ENCODE peak calls at places on chromosomes 7 and 10, in eight cellular contexts. D is mucosa of descending colon, E is PC-9, C is fibroblast of lung, Y is ascending aorta, K is foreskin fibroblast, I is fibroblast of the aortic adventitia, Z is colonic mucosa. J is an unnamed sample.

GRCh38 chr7:8057566-8057965 is 89.0 kb downstream of the GLCCI1 start:
- DNase-seq in Z (no peak), Y (no peak), E (no peak), I (no peak), D (no peak), C (no peak), K (no peak), J (no peak)

GRCh38 chr7:74029991-74030415 is 2.0 kb downstream of the ELN start:
- DNase-seq in Y (no peak), E (no peak), D (peak), K (no peak), Z (no peak), I (no peak), C (no peak), J (no peak)

GRCh38 chr7:90595801-90596683 is at the start of gene CDK14:
- DNase-seq in I (peak), Y (peak), E (peak), K (peak), C (peak), Z (peak), D (peak), J (no peak)

GRCh38 chr7:47185839-47186238 is 396.1 kb downstream of the TNS3 start:
- DNase-seq in Z (no peak), Y (no peak), K (no peak), C (no peak), D (no peak), I (no peak), E (no peak), J (no peak)

GRCh38 chr10:71780722-71781121 is 7.4 kb upstream of the VSIR start:
- DNase-seq in Z (no peak), Y (no peak), C (no peak), D (peak), I (no peak), E (no peak), K (no peak), J (no peak)

GRCh38 chr10:112827951-112828350 is 122.1 kb upstream of the TCF7L2 start:
- DNase-seq in K (peak), C (no peak), E (no peak), D (no peak), Z (no peak), I (no peak), Y (no peak), J (no peak)

GRCh38 chr7:45703911-45704682 is 129.9 kb downstream of the ADCY1 start:
- DNase-seq in D (peak), I (no peak), E (no peak), Z (peak), C (no peak), K (no peak), Y (no peak), J (no peak)

GRCh38 chr7:43481905-43482678 is 100.8 kb upstream of the STK17A start:
- DNase-seq in K (peak), I (peak), Y (no peak), E (no peak), Z (no peak), D (no peak), C (peak), J (no peak)

GRCh38 chr7:15309891-15310290 is 251.9 kb downstream of the AGMO start:
- DNase-seq in Z (no peak), C (peak), Y (no peak), E (no peak), K (peak), D (no peak), I (peak), J (no peak)

GRCh38 chr7:1741751-1742554 is 71.9 kb downstream of the ELFN1 start:
- DNase-seq in I (no peak), D (peak), Z (peak), C (no peak), E (peak), K (no peak), Y (no peak), J (no peak)

GRCh38 chr10:44660271-44660670 is 250.9 kb upstream of the TMEM72 start:
- DNase-seq in Y (no peak), K (peak), E (no peak), Z (no peak), I (peak), C (peak), D (no peak), J (no peak)

GRCh38 chr7:91814189-91814588 is 66.3 kb downstream of the MTERF1 start:
- DNase-seq in Y (no peak), K (no peak), C (no peak), Z (no peak), D (no peak), I (no peak), E (no peak), J (no peak)

GRCh38 chr7:131596785-131597184 is 40.4 kb upstream of the PODXL start:
- DNase-seq in C (no peak), D (no peak), I (no peak), K (no peak), Z (no peak), Y (no peak), E (no peak), J (no peak)

GRCh38 chr7:30994206-30995100 is 30.7 kb downstream of the GHRHR start:
- DNase-seq in K (no peak), C (no peak), Z (no peak), D (no peak), I (no peak), E (no peak), Y (no peak), J (no peak)

GRCh38 chr7:27586825-27587224 is 75.9 kb downstream of the HIBADH start:
- DNase-seq in Y (no peak), K (no peak), C (no peak), Z (peak), I (no peak), D (peak), E (no peak), J (no peak)

GRCh38 chr10:110737886-110738634 is 93.9 kb downstream of the RBM20 start:
- DNase-seq in Z (no peak), C (peak), K (no peak), I (peak), E (no peak), D (no peak), Y (no peak), J (no peak)

GRCh38 chr10:131996508-131997365 is 15.0 kb upstream of the BNIP3 start:
- DNase-seq in K (no peak), D (no peak), I (no peak), E (no peak), Y (no peak), C (no peak), Z (no peak), J (no peak)

GRCh38 chr7:155198901-155199845 is 98.5 kb upstream of the INSIG1 start:
- DNase-seq in E (no peak), C (peak), I (peak), D (no peak), K (no peak), Z (no peak), Y (no peak), J (peak)

GRCh38 chr7:2803342-2803692 is 40.8 kb downstream of the GNA12 start:
- DNase-seq in I (no peak), D (no peak), C (no peak), Y (no peak), K (no peak), Z (no peak), E (no peak), J (no peak)

GRCh38 chr7:102454423-102454822 is 10.2 kb downstream of the ALKBH4 start:
- DNase-seq in K (no peak), I (no peak), Z (no peak), Y (no peak), D (no peak), C (no peak), E (no peak), J (no peak)

GRCh38 chr7:131157530-131158243 is 170.0 kb upstream of the MKLN1 start:
- DNase-seq in E (no peak), C (peak), Z (no peak), Y (no peak), I (peak), K (peak), D (no peak), J (peak)

GRCh38 chr7:112132123-112132694 is 74.0 kb downstream of the DOCK4 start:
- DNase-seq in E (no peak), Y (no peak), K (no peak), Z (no peak), C (peak), I (no peak), D (no peak), J (no peak)

GRCh38 chr7:22418251-22419046 is 61.5 kb upstream of the RAPGEF5 start:
- DNase-seq in Z (no peak), Y (no peak), D (no peak), K (no peak), E (no peak), I (no peak), C (no peak), J (no peak)

GRCh38 chr7:139644191-139644590 is 120.7 kb downstream of the CLEC2L start:
- DNase-seq in I (no peak), Z (no peak), E (no peak), K (no peak), C (no peak), Y (no peak), D (no peak), J (no peak)

GRCh38 chr7:7695418-7695817 is 23.0 kb downstream of the RPA3 start:
- DNase-seq in Z (no peak), K (peak), Y (no peak), I (no peak), E (no peak), C (peak), D (no peak), J (no peak)

DNA sequence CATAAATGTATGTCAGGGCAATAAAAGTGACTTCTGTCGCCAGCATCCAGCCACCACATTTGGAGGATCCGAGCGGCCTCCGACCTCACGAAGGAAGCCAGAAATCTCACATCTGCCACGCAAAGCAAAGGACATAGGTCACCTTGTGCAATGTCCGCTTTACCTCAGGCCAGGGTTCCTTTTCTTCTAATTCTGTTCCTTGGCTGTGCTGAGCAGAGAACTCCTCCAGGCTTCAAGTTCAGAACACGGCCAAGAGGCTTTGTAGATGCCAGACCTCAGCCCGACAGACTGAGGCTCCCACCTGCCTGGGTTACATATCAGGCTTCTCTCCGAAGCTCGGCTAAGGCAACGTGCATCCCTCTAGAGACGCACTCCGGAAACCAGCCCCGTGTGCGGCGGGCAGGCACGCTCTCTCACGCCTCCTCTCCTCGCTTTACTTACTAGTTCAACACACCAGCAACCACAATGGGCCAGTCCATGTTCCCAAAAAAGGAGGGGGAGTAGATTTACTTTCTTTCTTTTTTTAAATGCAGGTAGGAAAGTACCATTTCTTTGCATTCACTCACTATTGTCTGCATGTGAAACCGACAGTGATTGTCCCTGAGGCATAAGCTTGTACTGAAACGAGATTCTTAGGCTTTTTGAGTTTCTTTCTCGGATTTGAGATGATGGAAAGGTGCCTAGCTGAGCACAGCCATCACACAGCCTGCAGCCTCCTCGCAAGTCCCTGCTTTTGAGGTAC is 122.4 kb upstream of the AFAP1L2 start:
- DNase-seq in I (peak), Y (peak), Z (peak), K (no peak), C (peak), D (peak), E (peak), J (peak)
- H3K4me3 ChIP-seq in I (peak), Y (peak), Z (peak), K (no peak), C (peak), D (no peak), E (peak), J (peak)

GRCh38 chr7:127253289-127254162 is 785 bp upstream of the GRM8 start:
- DNase-seq in C (peak), Y (no peak), E (peak), I (peak), K (peak), Z (peak), D (peak), J (no peak)
- H3K4me3 ChIP-seq in C (peak), Y (peak), E (peak), I (peak), K (peak), Z (peak), D (peak), J (peak)

GRCh38 chr10:70669732-70670317 is 2.5 kb upstream of the ADAMTS14 start:
- DNase-seq in Z (no peak), D (no peak), K (no peak), C (no peak), Y (no peak), E (no peak), I (no peak), J (no peak)

GRCh38 chr10:70672993-70673928 is 955 bp downstream of the ADAMTS14 start:
- DNase-seq in D (no peak), I (peak), Z (no peak), Y (no peak), K (peak), C (peak), E (peak), J (peak)

GRCh38 chr10:70671229-70671588 is 1.1 kb upstream of the ADAMTS14 start:
- DNase-seq in E (no peak), I (peak), K (no peak), D (no peak), Y (no peak), Z (no peak), C (no peak), J (no peak)

GRCh38 chr10:70672165-70672992 is at the start of gene ADAMTS14:
- DNase-seq in Y (no peak), K (no peak), I (peak), Z (no peak), D (no peak), C (peak), E (peak), J (no peak)

GRCh38 chr10:70671619-70672164 is 614 bp upstream of the ADAMTS14 start:
- DNase-seq in E (no peak), D (no peak), Z (no peak), I (peak), C (no peak), Y (no peak), K (no peak), J (no peak)
- H3K4me3 ChIP-seq in E (peak), D (no peak), Z (no peak), I (peak), C (peak), Y (peak), K (peak), J (peak)

DNA sequence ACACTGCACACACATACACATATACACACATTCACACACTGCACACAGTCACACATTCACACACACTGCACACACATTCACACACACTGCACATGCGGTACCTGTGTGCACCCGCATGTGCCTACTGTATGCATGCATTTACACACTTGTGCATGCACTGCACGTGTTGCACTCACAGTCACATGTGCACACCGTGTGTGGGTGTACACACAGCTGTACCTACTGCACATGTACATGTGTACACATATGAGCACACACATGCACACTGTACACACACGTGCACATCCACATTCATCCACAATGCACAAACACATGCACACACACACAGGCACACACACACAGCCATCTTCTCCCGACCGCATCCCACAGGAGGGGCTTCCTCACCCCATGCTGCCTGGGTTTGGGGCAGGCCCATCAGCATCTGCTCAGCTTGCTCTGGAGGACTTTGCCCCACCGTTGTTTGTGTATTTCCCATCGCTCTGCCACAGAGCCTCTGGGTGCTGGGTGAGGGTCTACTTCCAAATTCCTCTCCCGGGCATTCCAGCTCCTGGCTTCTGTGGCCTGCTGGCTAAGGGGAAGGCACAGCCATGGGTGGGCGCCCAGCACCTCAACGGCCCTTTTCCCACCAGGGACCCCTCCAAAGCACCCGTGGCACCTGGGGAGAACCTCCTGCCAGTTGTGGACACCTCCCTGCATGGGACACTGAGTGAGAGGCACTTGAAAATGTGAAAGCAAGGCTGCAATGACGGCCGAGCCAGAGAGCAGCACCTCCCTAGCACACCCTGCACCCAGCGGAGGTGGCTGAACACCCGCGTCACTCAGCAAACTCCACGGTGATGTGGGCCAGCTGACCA is 324.3 kb downstream of the PTPRN2 start:
- DNase-seq in D (no peak), E (no peak), Z (no peak), I (no peak), K (no peak), Y (no peak), C (no peak), J (no peak)
- H3K4me3 ChIP-seq in D (no peak), E (no peak), Z (no peak), I (no peak), K (no peak), Y (no peak), C (no peak), J (no peak)

DNA sequence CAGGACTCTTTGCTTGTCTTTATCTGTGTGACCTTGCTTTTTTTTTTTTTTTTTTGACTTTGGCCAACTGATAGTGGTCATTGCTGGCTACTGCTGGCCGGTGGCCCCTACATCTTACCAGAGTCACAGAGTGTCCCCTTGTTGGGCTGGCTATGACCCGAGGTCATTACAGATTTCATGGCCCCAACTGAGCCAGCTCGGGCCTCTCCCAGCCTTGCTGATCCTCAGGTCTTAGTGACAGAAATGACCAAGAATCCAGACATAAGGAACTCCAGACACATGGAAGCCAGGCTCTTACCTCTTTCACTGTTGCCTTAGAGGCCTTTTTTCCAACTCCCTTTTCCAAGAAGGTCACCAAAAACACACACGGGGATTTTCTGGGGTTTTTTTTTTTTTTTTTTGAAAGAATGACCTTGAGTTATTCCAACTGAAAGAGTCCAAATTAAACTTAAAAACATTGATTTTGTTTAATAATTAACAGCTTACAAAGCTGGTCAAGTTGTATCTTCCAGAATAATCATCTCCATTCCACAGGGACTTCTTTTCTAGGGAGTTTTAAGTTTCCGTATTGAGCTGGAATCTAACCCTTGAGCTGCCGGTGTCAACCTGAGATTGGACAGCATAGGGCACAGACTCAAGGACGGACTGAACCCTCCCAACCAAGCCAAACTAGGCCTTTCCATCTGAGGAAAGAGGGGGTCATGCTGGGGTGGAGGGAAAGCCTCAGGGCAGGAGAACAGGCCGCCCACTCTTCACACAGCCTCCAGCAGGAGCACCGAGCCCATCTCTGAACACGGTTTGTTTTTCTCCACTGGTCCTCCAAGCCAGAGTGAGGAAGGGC is 43.8 kb downstream of the PIK3AP1 start:
- DNase-seq in E (no peak), K (no peak), D (no peak), I (no peak), C (no peak), Y (no peak), Z (no peak), J (no peak)
- H3K4me3 ChIP-seq in E (no peak), K (no peak), D (no peak), I (no peak), C (no peak), Y (no peak), Z (no peak), J (no peak)

GRCh38 chr10:24737001-24737400 is 13.3 kb upstream of the ARHGAP21 start:
- DNase-seq in Z (no peak), K (no peak), Y (no peak), I (peak), C (no peak), E (no peak), D (no peak), J (no peak)
- H3K4me3 ChIP-seq in Z (no peak), K (no peak), Y (no peak), I (no peak), C (no peak), E (no peak), D (no peak), J (no peak)

GRCh38 chr10:30694492-30695228 is 65.1 kb upstream of the LYZL2 start:
- DNase-seq in E (no peak), C (no peak), I (no peak), K (no peak), D (no peak), Y (no peak), Z (no peak), J (no peak)
- H3K4me3 ChIP-seq in E (no peak), C (no peak), I (no peak), K (no peak), D (no peak), Y (no peak), Z (no peak), J (no peak)

GRCh38 chr10:133150226-133150625 is 9.8 kb upstream of the KNDC1 start:
- DNase-seq in I (no peak), Y (no peak), C (no peak), E (no peak), K (no peak), Z (no peak), D (no peak), J (no peak)
- H3K4me3 ChIP-seq in I (no peak), Y (no peak), C (no peak), E (no peak), K (no peak), Z (no peak), D (no peak), J (no peak)

J was measured in AG09309.